ENCODE peak calls at places on chromosomes 6 and 20, in four cellular contexts. C is mammary epithelial cell, R is A673, D is GM23248. T is an unnamed sample.
A peak's percentile ranks its signal among the peaks of the same experiment; 100 is the strongest.

GRCh38 chr6:41442800-41443501 is 103.2 kb upstream of the FOXP4 start:
- DNase-seq in D (peak; percentile 43), R (no peak), C (no peak), T (peak; percentile 58)

GRCh38 chr6:14121936-14122344 is 4.4 kb downstream of the CD83 start:
- DNase-seq in R (no peak), D (no peak), C (no peak), T (no peak)

GRCh38 chr6:11337306-11337705 is 104.8 kb upstream of the NEDD9 start:
- DNase-seq in R (no peak), D (no peak), C (no peak), T (no peak)

GRCh38 chr6:51963980-51964379 is 123.4 kb downstream of the PKHD1 start:
- DNase-seq in D (no peak), R (no peak), C (no peak), T (no peak)

GRCh38 chr6:3259491-3259958 is 778 bp downstream of the PSMG4 start:
- DNase-seq in R (peak; percentile 67), D (peak; percentile 68), C (peak; percentile 54), T (peak; percentile 16)

GRCh38 chr6:52566853-52567279 is 10.0 kb downstream of the TRAM2 start:
- DNase-seq in D (peak; percentile 96), R (no peak), C (peak; percentile 89), T (peak; percentile 91)

GRCh38 chr20:59825944-59826759 is 107.3 kb downstream of the SYCP2 start:
- DNase-seq in D (no peak), R (no peak), C (peak; percentile 80), T (no peak)

GRCh38 chr6:70299456-70299855 is 3.4 kb downstream of the COL9A1 start:
- DNase-seq in C (peak; percentile 8), R (peak; percentile 26), D (peak; percentile 24), T (peak; percentile 2)

GRCh38 chr6:110511401-110511800 is 35.0 kb upstream of the SLC22A16 start:
- DNase-seq in R (no peak), D (no peak), C (no peak), T (no peak)

GRCh38 chr6:168765710-168766109 is 324.7 kb downstream of the SMOC2 start:
- DNase-seq in C (no peak), R (no peak), D (no peak), T (no peak)

GRCh38 chr20:25540273-25540672 is 45.1 kb downstream of the NINL start:
- DNase-seq in D (peak; percentile 76), R (peak; percentile 70), C (peak; percentile 14), T (no peak)

GRCh38 chr6:95244749-95245148 is 332.6 kb upstream of the MANEA start:
- DNase-seq in C (peak; percentile 17), R (no peak), D (no peak), T (no peak)

GRCh38 chr6:71090216-71090615 is 133.4 kb upstream of the B3GAT2 start:
- DNase-seq in C (no peak), R (no peak), D (no peak), T (no peak)

GRCh38 chr6:65638047-65638831 is 68.8 kb downstream of the EYS start:
- DNase-seq in D (no peak), R (peak; percentile 13), C (no peak), T (no peak)

GRCh38 chr6:115882174-115882573 is 178.5 kb downstream of the FRK start:
- DNase-seq in D (no peak), R (no peak), C (peak; percentile 97), T (no peak)

GRCh38 chr6:37020426-37021211 is 15.2 kb downstream of the FGD2 start:
- DNase-seq in C (no peak), R (no peak), D (no peak), T (no peak)

GRCh38 chr6:105258816-105259215 is 79.0 kb upstream of the POPDC3 start:
- DNase-seq in C (no peak), R (no peak), D (no peak), T (peak; percentile 55)

GRCh38 chr20:40654876-40655275 is 34.2 kb downstream of the MAFB start:
- DNase-seq in C (no peak), D (peak; percentile 54), R (peak; percentile 77), T (no peak)

GRCh38 chr20:20489623-20490341 is 121.9 kb downstream of the INSM1 start:
- DNase-seq in C (no peak), R (no peak), D (no peak), T (no peak)

GRCh38 chr6:95574811-95575210 is 2.5 kb upstream of the MANEA start:
- DNase-seq in D (peak; percentile 62), R (peak; percentile 41), C (peak; percentile 28), T (no peak)

GRCh38 chr6:48615041-48615440 is 504.0 kb upstream of the PTCHD4 start:
- DNase-seq in C (no peak), D (peak; percentile 4), R (peak; percentile 21), T (peak; percentile 62)

GRCh38 chr6:165805604-165806003 is 142.6 kb upstream of the PDE10A start:
- DNase-seq in D (no peak), C (no peak), R (no peak), T (no peak)

GRCh38 chr6:110856296-110856695 is 18.3 kb upstream of the AMD1 start:
- DNase-seq in D (no peak), R (no peak), C (no peak), T (no peak)

GRCh38 chr20:46683939-46684750 is 5.1 kb downstream of the TP53RK start:
- DNase-seq in C (peak; percentile 80), R (peak; percentile 20), D (peak; percentile 85), T (peak; percentile 52)

GRCh38 chr6:22570185-22570551 is 802 bp downstream of the HDGFL1 start:
- DNase-seq in C (no peak), D (no peak), R (no peak), T (no peak)

GRCh38 chr6:18720075-18720474 is 332.9 kb downstream of the RNF144B start:
- DNase-seq in C (no peak), D (no peak), R (peak; percentile 58), T (no peak)

GRCh38 chr6:29552512-29553051 is 7.0 kb downstream of the UBD start:
- DNase-seq in D (peak; percentile 65), R (peak; percentile 64), C (peak; percentile 53), T (peak; percentile 46)

GRCh38 chr20:44624743-44625271 is 26.7 kb downstream of the ADA start:
- DNase-seq in D (no peak), R (no peak), C (no peak), T (no peak)

GRCh38 chr6:23874985-23875384 is 251.0 kb upstream of the NRSN1 start:
- DNase-seq in C (no peak), R (no peak), D (no peak), T (no peak)

GRCh38 chr6:43817192-43817591 is 47.2 kb downstream of the VEGFA start:
- DNase-seq in D (peak; percentile 69), C (peak; percentile 14), R (peak; percentile 33), T (no peak)

GRCh38 chr6:159999240-159999671 is 30.4 kb downstream of the IGF2R start:
- DNase-seq in R (no peak), D (no peak), C (no peak), T (no peak)

GRCh38 chr6:159996626-159997497 is 28.0 kb downstream of the IGF2R start:
- DNase-seq in C (no peak), D (no peak), R (no peak), T (no peak)

GRCh38 chr6:160000280-160000704 is 31.4 kb downstream of the IGF2R start:
- DNase-seq in R (peak; percentile 45), D (no peak), C (no peak), T (peak; percentile 37)

GRCh38 chr6:159997498-159998101 is 28.7 kb downstream of the IGF2R start:
- DNase-seq in R (no peak), C (no peak), D (no peak), T (no peak)

GRCh38 chr6:159998543-159998942 is 29.7 kb downstream of the IGF2R start:
- DNase-seq in D (no peak), C (no peak), R (no peak), T (no peak)
- H3K9me3 ChIP-seq in D (no peaks in the 10 kb centered on the region), C (no peaks in the 10 kb centered on the region), R (no peaks in the 10 kb centered on the region), T (no peaks in the 10 kb centered on the region)

GRCh38 chr6:108163644-108164536 is 1.9 kb upstream of the NR2E1 start:
- DNase-seq in C (peak; percentile 55), D (peak; percentile 10), R (no peak), T (no peak)

GRCh38 chr6:108164537-108164814 is 1.3 kb upstream of the NR2E1 start:
- DNase-seq in C (no peak), R (no peak), D (no peak), T (no peak)

GRCh38 chr6:108163267-108163643 is 2.6 kb upstream of the NR2E1 start:
- DNase-seq in R (no peak), C (peak; percentile 77), D (no peak), T (no peak)

GRCh38 chr6:108160009-108160408 is 5.8 kb upstream of the NR2E1 start:
- DNase-seq in D (no peak), C (no peak), R (no peak), T (no peak)

GRCh38 chr6:108161724-108162282 is 4.0 kb upstream of the NR2E1 start:
- DNase-seq in R (no peak), C (no peak), D (no peak), T (no peak)
- TF ChIP-seq EZH2 in R (no peak), C (peak; percentile 14), D (no peak), T (no peak)

GRCh38 chr20:1652104-1652503 is 5.5 kb downstream of the SIRPG start:
- DNase-seq in D (no peak), C (no peak), R (no peak), T (no peak)
- H3K9me3 ChIP-seq in D (no peaks in the 10 kb centered on the region), C (no peaks in the 10 kb centered on the region), R (no peaks in the 10 kb centered on the region), T (no peaks in the 10 kb centered on the region)

GRCh38 chr20:664151-664550 is 11.2 kb upstream of the SRXN1 start:
- DNase-seq in C (no peak), R (no peak), D (no peak), T (no peak)

GRCh38 chr20:665276-665675 is 10.3 kb downstream of the SCRT2 start:
- DNase-seq in R (no peak), D (no peak), C (no peak), T (no peak)

GRCh38 chr20:664576-664975 is 11.0 kb downstream of the SCRT2 start:
- DNase-seq in D (no peak), R (no peak), C (no peak), T (no peak)

GRCh38 chr20:662289-663192 is 9.5 kb upstream of the SRXN1 start:
- DNase-seq in D (no peak), R (no peak), C (no peak), T (no peak)

GRCh38 chr20:663315-664090 is 10.5 kb upstream of the SRXN1 start:
- DNase-seq in D (peak; percentile 47), C (peak; percentile 47), R (no peak), T (no peak)
- TF ChIP-seq EZH2 in D (peak; percentile 54), C (peak; percentile 65), R (no peak), T (peak; percentile 88)

GRCh38 chr6:164528539-164528938 is 780.9 kb downstream of the C6orf118 start:
- DNase-seq in R (no peak), C (no peak), D (no peak), T (no peak)
- H3K9me3 ChIP-seq in R (peaks cover 23% of the 10 kb centered on the region), C (peaks cover 3% of the 10 kb centered on the region), D (no peaks in the 10 kb centered on the region), T (no peaks in the 10 kb centered on the region)